ENCODE peak calls at places on chromosomes 13 and 19, in eight cellular contexts. One of them, this sample, is unnamed.

GRCh38 chr19:49906879-49907564 is 10.3 kb upstream of the IL4I1 start:
- DNase-seq in cardiac muscle cell: no peak
- DNase-seq in GM06990: no peak
- DNase-seq in Peyer's patch: no peak
- DNase-seq in HFF-Myc: no peak
- DNase-seq in effector memory CD4-positive, alpha-beta T cell: no peak
- DNase-seq in AG10803: no peak
- DNase-seq in ovary: no peak
- DNase-seq in this sample: no peak

GRCh38 chr13:37534181-37534580 is 64.4 kb downstream of the POSTN start:
- DNase-seq in cardiac muscle cell: no peak
- DNase-seq in GM06990: no peak
- DNase-seq in Peyer's patch: no peak
- DNase-seq in HFF-Myc: no peak
- DNase-seq in effector memory CD4-positive, alpha-beta T cell: no peak
- DNase-seq in AG10803: peak; percentile 79
- DNase-seq in ovary: no peak
- DNase-seq in this sample: no peak

GRCh38 chr19:38317104-38317612 is 1.4 kb upstream of the YIF1B start:
- DNase-seq in cardiac muscle cell: no peak
- DNase-seq in GM06990: no peak
- DNase-seq in Peyer's patch: peak; percentile 59
- DNase-seq in HFF-Myc: no peak
- DNase-seq in effector memory CD4-positive, alpha-beta T cell: peak; percentile 12
- DNase-seq in AG10803: no peak
- DNase-seq in ovary: no peak
- DNase-seq in this sample: no peak

GRCh38 chr13:112448621-112449544 is 72.7 kb downstream of the SPACA7 start:
- DNase-seq in cardiac muscle cell: no peak
- DNase-seq in GM06990: no peak
- DNase-seq in Peyer's patch: no peak
- DNase-seq in HFF-Myc: no peak
- DNase-seq in effector memory CD4-positive, alpha-beta T cell: no peak
- DNase-seq in AG10803: no peak
- DNase-seq in ovary: no peak
- DNase-seq in this sample: peak; percentile 74

GRCh38 chr13:114049026-114049425 is 75.2 kb upstream of the C13orf46 start:
- DNase-seq in cardiac muscle cell: no peak
- DNase-seq in GM06990: peak; percentile 78
- DNase-seq in Peyer's patch: peak; percentile 85
- DNase-seq in HFF-Myc: no peak
- DNase-seq in effector memory CD4-positive, alpha-beta T cell: no peak
- DNase-seq in AG10803: no peak
- DNase-seq in ovary: no peak
- DNase-seq in this sample: no peak

GRCh38 chr13:34207872-34208271 is 389.9 kb downstream of the RFC3 start:
- DNase-seq in cardiac muscle cell: no peak
- DNase-seq in GM06990: no peak
- DNase-seq in Peyer's patch: no peak
- DNase-seq in HFF-Myc: no peak
- DNase-seq in effector memory CD4-positive, alpha-beta T cell: no peak
- DNase-seq in AG10803: peak; percentile 54
- DNase-seq in ovary: no peak
- DNase-seq in this sample: no peak

GRCh38 chr19:11658954-11659353 is 61.7 kb downstream of the ZNF627 start:
- DNase-seq in cardiac muscle cell: no peak
- DNase-seq in GM06990: no peak
- DNase-seq in Peyer's patch: no peak
- DNase-seq in HFF-Myc: no peak
- DNase-seq in effector memory CD4-positive, alpha-beta T cell: no peak
- DNase-seq in AG10803: no peak
- DNase-seq in ovary: no peak
- DNase-seq in this sample: no peak

GRCh38 chr19:2852598-2852997 is 11.3 kb downstream of the ZNF555 start:
- DNase-seq in cardiac muscle cell: no peak
- DNase-seq in GM06990: no peak
- DNase-seq in Peyer's patch: no peak
- DNase-seq in HFF-Myc: no peak
- DNase-seq in effector memory CD4-positive, alpha-beta T cell: no peak
- DNase-seq in AG10803: no peak
- DNase-seq in ovary: no peak
- DNase-seq in this sample: no peak

GRCh38 chr19:34474233-34474989 is 7.1 kb upstream of the WTIP start:
- DNase-seq in cardiac muscle cell: no peak
- DNase-seq in GM06990: no peak
- DNase-seq in Peyer's patch: no peak
- DNase-seq in HFF-Myc: no peak
- DNase-seq in effector memory CD4-positive, alpha-beta T cell: no peak
- DNase-seq in AG10803: no peak
- DNase-seq in ovary: no peak
- DNase-seq in this sample: no peak

GRCh38 chr13:82933986-82934385 is 948.3 kb downstream of the SLITRK1 start:
- DNase-seq in cardiac muscle cell: no peak
- DNase-seq in GM06990: no peak
- DNase-seq in Peyer's patch: no peak
- DNase-seq in HFF-Myc: no peak
- DNase-seq in effector memory CD4-positive, alpha-beta T cell: no peak
- DNase-seq in AG10803: peak; percentile 7
- DNase-seq in ovary: no peak
- DNase-seq in this sample: no peak

GRCh38 chr13:50449465-50449864 is 394.0 kb downstream of the DLEU7 start:
- DNase-seq in cardiac muscle cell: no peak
- DNase-seq in GM06990: no peak
- DNase-seq in Peyer's patch: no peak
- DNase-seq in HFF-Myc: no peak
- DNase-seq in effector memory CD4-positive, alpha-beta T cell: no peak
- DNase-seq in AG10803: no peak
- DNase-seq in ovary: no peak
- DNase-seq in this sample: no peak

GRCh38 chr19:33634361-33635091 is 12.8 kb downstream of the CHST8 start:
- DNase-seq in cardiac muscle cell: no peak
- DNase-seq in GM06990: no peak
- DNase-seq in Peyer's patch: no peak
- DNase-seq in HFF-Myc: no peak
- DNase-seq in effector memory CD4-positive, alpha-beta T cell: no peak
- DNase-seq in AG10803: no peak
- DNase-seq in ovary: no peak
- DNase-seq in this sample: no peak

GRCh38 chr13:94195715-94196114 is 283.8 kb downstream of the DCT start:
- DNase-seq in cardiac muscle cell: peak; percentile 13
- DNase-seq in GM06990: no peak
- DNase-seq in Peyer's patch: no peak
- DNase-seq in HFF-Myc: peak; percentile 27
- DNase-seq in effector memory CD4-positive, alpha-beta T cell: no peak
- DNase-seq in AG10803: peak; percentile 82
- DNase-seq in ovary: no peak
- DNase-seq in this sample: no peak

GRCh38 chr19:32750441-32751055 is 31.0 kb downstream of the TDRD12 start:
- DNase-seq in cardiac muscle cell: no peak
- DNase-seq in GM06990: no peak
- DNase-seq in Peyer's patch: no peak
- DNase-seq in HFF-Myc: no peak
- DNase-seq in effector memory CD4-positive, alpha-beta T cell: no peak
- DNase-seq in AG10803: no peak
- DNase-seq in ovary: no peak
- DNase-seq in this sample: no peak

GRCh38 chr13:113145496-113145895 is 13.0 kb upstream of the PROZ start:
- DNase-seq in cardiac muscle cell: no peak
- DNase-seq in GM06990: no peak
- DNase-seq in Peyer's patch: no peak
- DNase-seq in HFF-Myc: no peak
- DNase-seq in effector memory CD4-positive, alpha-beta T cell: no peak
- DNase-seq in AG10803: no peak
- DNase-seq in ovary: no peak
- DNase-seq in this sample: no peak

DNA sequence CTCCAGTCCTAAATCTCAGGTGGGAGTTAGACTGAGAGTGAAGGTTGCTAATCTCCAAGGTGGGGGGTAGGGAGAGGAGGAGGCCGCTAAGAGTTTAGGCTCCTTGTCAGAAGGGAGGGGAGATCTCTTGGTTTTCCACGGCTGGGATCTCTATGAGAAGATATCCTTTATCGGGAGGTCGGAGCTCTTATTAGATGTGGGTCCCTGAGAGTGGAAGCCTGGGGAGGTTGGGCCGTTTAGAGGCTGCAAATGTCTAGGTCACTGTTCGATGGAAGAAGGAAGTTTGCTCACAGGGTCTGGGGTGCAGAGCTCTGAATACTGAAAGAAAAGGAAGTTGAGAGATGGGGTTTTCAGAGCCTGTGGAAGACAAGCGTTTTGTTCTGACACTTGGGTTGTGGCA is 3.8 kb downstream of the MYADM start:
- DNase-seq in cardiac muscle cell: no peak
- DNase-seq in GM06990: no peak
- DNase-seq in Peyer's patch: no peak
- DNase-seq in HFF-Myc: no peak
- DNase-seq in effector memory CD4-positive, alpha-beta T cell: no peak
- DNase-seq in AG10803: no peak
- DNase-seq in ovary: no peak
- DNase-seq in this sample: no peak
- H3K4me3 ChIP-seq in cardiac muscle cell: no peak overlapping the region
- H3K4me3 ChIP-seq in GM06990: no peak overlapping the region
- H3K4me3 ChIP-seq in Peyer's patch: no peak overlapping the region
- H3K4me3 ChIP-seq in HFF-Myc: no peak overlapping the region
- H3K4me3 ChIP-seq in effector memory CD4-positive, alpha-beta T cell: no peak overlapping the region
- H3K4me3 ChIP-seq in AG10803: no peak overlapping the region
- H3K4me3 ChIP-seq in ovary: no peak overlapping the region
- H3K4me3 ChIP-seq in this sample: no peak overlapping the region

GRCh38 chr19:5829567-5830315 is 9.8 kb downstream of the FUT6 start:
- DNase-seq in cardiac muscle cell: no peak
- DNase-seq in GM06990: no peak
- DNase-seq in Peyer's patch: no peak
- DNase-seq in HFF-Myc: no peak
- DNase-seq in effector memory CD4-positive, alpha-beta T cell: no peak
- DNase-seq in AG10803: no peak
- DNase-seq in ovary: no peak
- DNase-seq in this sample: no peak
- H3K4me3 ChIP-seq in cardiac muscle cell: no peak overlapping the region
- H3K4me3 ChIP-seq in GM06990: no peak overlapping the region
- H3K4me3 ChIP-seq in Peyer's patch: no peak overlapping the region
- H3K4me3 ChIP-seq in HFF-Myc: no peak overlapping the region
- H3K4me3 ChIP-seq in effector memory CD4-positive, alpha-beta T cell: no peak overlapping the region
- H3K4me3 ChIP-seq in AG10803: no peak overlapping the region
- H3K4me3 ChIP-seq in ovary: no peak overlapping the region
- H3K4me3 ChIP-seq in this sample: no peak overlapping the region

GRCh38 chr13:110644892-110645521 is 29.7 kb downstream of the NAXD start:
- DNase-seq in cardiac muscle cell: peak; percentile 80
- DNase-seq in GM06990: no peak
- DNase-seq in Peyer's patch: peak; percentile 69
- DNase-seq in HFF-Myc: peak; percentile 24
- DNase-seq in effector memory CD4-positive, alpha-beta T cell: peak; percentile 27
- DNase-seq in AG10803: peak; percentile 74
- DNase-seq in ovary: peak; percentile 78
- DNase-seq in this sample: peak; percentile 35
- H3K4me3 ChIP-seq in cardiac muscle cell: no peak overlapping the region
- H3K4me3 ChIP-seq in GM06990: no peak overlapping the region
- H3K4me3 ChIP-seq in Peyer's patch: no peak overlapping the region
- H3K4me3 ChIP-seq in HFF-Myc: no peak overlapping the region
- H3K4me3 ChIP-seq in effector memory CD4-positive, alpha-beta T cell: no peak overlapping the region
- H3K4me3 ChIP-seq in AG10803: no peak overlapping the region
- H3K4me3 ChIP-seq in ovary: no peak overlapping the region
- H3K4me3 ChIP-seq in this sample: no peak overlapping the region

GRCh38 chr19:58349590-58349989 is 3.7 kb downstream of the A1BG start:
- DNase-seq in cardiac muscle cell: no peak
- DNase-seq in GM06990: no peak
- DNase-seq in Peyer's patch: no peak
- DNase-seq in HFF-Myc: no peak
- DNase-seq in effector memory CD4-positive, alpha-beta T cell: no peak
- DNase-seq in AG10803: no peak
- DNase-seq in ovary: no peak
- DNase-seq in this sample: no peak

GRCh38 chr19:58350871-58351557 is 2.3 kb downstream of the A1BG start:
- DNase-seq in cardiac muscle cell: no peak
- DNase-seq in GM06990: no peak
- DNase-seq in Peyer's patch: no peak
- DNase-seq in HFF-Myc: no peak
- DNase-seq in effector memory CD4-positive, alpha-beta T cell: no peak
- DNase-seq in AG10803: no peak
- DNase-seq in ovary: no peak
- DNase-seq in this sample: no peak

GRCh38 chr19:58345558-58345957 is 7.7 kb downstream of the A1BG start:
- DNase-seq in cardiac muscle cell: no peak
- DNase-seq in GM06990: no peak
- DNase-seq in Peyer's patch: no peak
- DNase-seq in HFF-Myc: no peak
- DNase-seq in effector memory CD4-positive, alpha-beta T cell: no peak
- DNase-seq in AG10803: no peak
- DNase-seq in ovary: no peak
- DNase-seq in this sample: no peak

GRCh38 chr19:58350001-58350801 is 3.1 kb downstream of the A1BG start:
- DNase-seq in cardiac muscle cell: no peak
- DNase-seq in GM06990: no peak
- DNase-seq in Peyer's patch: no peak
- DNase-seq in HFF-Myc: no peak
- DNase-seq in effector memory CD4-positive, alpha-beta T cell: no peak
- DNase-seq in AG10803: no peak
- DNase-seq in ovary: no peak
- DNase-seq in this sample: no peak

GRCh38 chr19:58346961-58347929 is 6.0 kb downstream of the A1BG start:
- DNase-seq in cardiac muscle cell: peak; percentile 91
- DNase-seq in GM06990: peak; percentile 84
- DNase-seq in Peyer's patch: peak; percentile 79
- DNase-seq in HFF-Myc: no peak
- DNase-seq in effector memory CD4-positive, alpha-beta T cell: peak; percentile 68
- DNase-seq in AG10803: peak; percentile 70
- DNase-seq in ovary: no peak
- DNase-seq in this sample: peak; percentile 58
- H3K4me3 ChIP-seq in cardiac muscle cell: peak overlapping the region; percentile 53
- H3K4me3 ChIP-seq in GM06990: peak overlapping the region; percentile 84
- H3K4me3 ChIP-seq in Peyer's patch: peak overlapping the region; percentile 71
- H3K4me3 ChIP-seq in HFF-Myc: peak overlapping the region; percentile 61
- H3K4me3 ChIP-seq in effector memory CD4-positive, alpha-beta T cell: peak overlapping the region; percentile 52
- H3K4me3 ChIP-seq in AG10803: peak overlapping the region; percentile 91
- H3K4me3 ChIP-seq in ovary: peak overlapping the region; percentile 52
- H3K4me3 ChIP-seq in this sample: peak overlapping the region; percentile 49

DNA sequence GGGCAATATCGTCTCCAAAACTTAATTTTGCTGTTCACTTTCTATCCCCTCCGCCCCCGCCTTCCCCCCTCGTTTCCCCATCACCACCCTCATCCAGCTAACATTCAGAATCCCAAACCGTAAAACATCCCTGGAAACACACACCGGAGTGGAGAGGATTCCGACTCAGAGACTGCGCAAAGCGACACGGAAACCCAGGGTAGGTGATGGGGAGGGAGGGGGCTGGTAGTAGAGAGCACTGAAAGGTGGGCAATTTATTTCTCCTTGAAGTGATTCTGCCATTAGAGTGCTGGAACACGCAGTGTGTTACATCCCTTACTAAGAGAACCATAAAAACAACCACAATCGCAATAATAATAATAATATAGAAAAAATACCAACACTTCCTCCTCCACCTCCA is 1.5 kb downstream of the PCDH20 start:
- DNase-seq in cardiac muscle cell: no peak
- DNase-seq in GM06990: no peak
- DNase-seq in Peyer's patch: no peak
- DNase-seq in HFF-Myc: no peak
- DNase-seq in effector memory CD4-positive, alpha-beta T cell: no peak
- DNase-seq in AG10803: no peak
- DNase-seq in ovary: no peak
- DNase-seq in this sample: no peak
- H3K4me3 ChIP-seq in cardiac muscle cell: peak overlapping the region; percentile 52
- H3K4me3 ChIP-seq in GM06990: no peak overlapping the region
- H3K4me3 ChIP-seq in Peyer's patch: no peak overlapping the region
- H3K4me3 ChIP-seq in HFF-Myc: no peak overlapping the region
- H3K4me3 ChIP-seq in effector memory CD4-positive, alpha-beta T cell: no peak overlapping the region
- H3K4me3 ChIP-seq in AG10803: no peak overlapping the region
- H3K4me3 ChIP-seq in ovary: peak overlapping the region; percentile 21
- H3K4me3 ChIP-seq in this sample: no peak overlapping the region

GRCh38 chr19:48867922-48868195 is 558 bp downstream of the PLEKHA4 start:
- DNase-seq in cardiac muscle cell: no peak
- DNase-seq in GM06990: no peak
- DNase-seq in Peyer's patch: no peak
- DNase-seq in HFF-Myc: no peak
- DNase-seq in effector memory CD4-positive, alpha-beta T cell: no peak
- DNase-seq in AG10803: no peak
- DNase-seq in ovary: peak; percentile 58
- DNase-seq in this sample: no peak
- H3K4me3 ChIP-seq in cardiac muscle cell: no peak overlapping the region
- H3K4me3 ChIP-seq in GM06990: no peak overlapping the region
- H3K4me3 ChIP-seq in Peyer's patch: no peak overlapping the region
- H3K4me3 ChIP-seq in HFF-Myc: peak overlapping the region; percentile 53
- H3K4me3 ChIP-seq in effector memory CD4-positive, alpha-beta T cell: no peak overlapping the region
- H3K4me3 ChIP-seq in AG10803: peak overlapping the region; percentile 63
- H3K4me3 ChIP-seq in ovary: peak overlapping the region; percentile 35
- H3K4me3 ChIP-seq in this sample: peak overlapping the region; percentile 21